ENCODE peak calls at places on chromosomes 3 and 15, in seven cellular contexts. One of them, this sample, is unnamed.

GRCh38 chr15:33296050-33296449 is 14.7 kb upstream of the RYR3 start:
- DNase-seq in CD4-positive, alpha-beta memory T cell: no peak
- DNase-seq in cardiac muscle cell: no peak
- DNase-seq in tibial nerve: no peak
- DNase-seq in body of pancreas: no peak
- DNase-seq in CD8-positive, alpha-beta memory T cell: no peak
- DNase-seq in breast epithelium: no peak
- DNase-seq in this sample: no peak

GRCh38 chr3:146638718-146639117 is 33.6 kb upstream of the PLSCR5 start:
- DNase-seq in cardiac muscle cell: no peak
- DNase-seq in CD8-positive, alpha-beta memory T cell: no peak
- DNase-seq in CD4-positive, alpha-beta memory T cell: no peak
- DNase-seq in body of pancreas: no peak
- DNase-seq in tibial nerve: no peak
- DNase-seq in breast epithelium: no peak
- DNase-seq in this sample: no peak

GRCh38 chr3:152669560-152669959 is 165.4 kb upstream of the P2RY1 start:
- DNase-seq in tibial nerve: no peak
- DNase-seq in cardiac muscle cell: no peak
- DNase-seq in CD4-positive, alpha-beta memory T cell: no peak
- DNase-seq in body of pancreas: no peak
- DNase-seq in CD8-positive, alpha-beta memory T cell: no peak
- DNase-seq in breast epithelium: no peak
- DNase-seq in this sample: no peak

GRCh38 chr3:108153451-108153981 is 62.7 kb upstream of the CD47 start:
- DNase-seq in breast epithelium: no peak
- DNase-seq in CD8-positive, alpha-beta memory T cell: peak; percentile 53
- DNase-seq in body of pancreas: peak; percentile 63
- DNase-seq in CD4-positive, alpha-beta memory T cell: peak; percentile 43
- DNase-seq in tibial nerve: no peak
- DNase-seq in cardiac muscle cell: peak; percentile 81
- DNase-seq in this sample: peak; percentile 53

GRCh38 chr3:67459131-67459530 is 195.3 kb downstream of the SUCLG2 start:
- DNase-seq in body of pancreas: no peak
- DNase-seq in tibial nerve: no peak
- DNase-seq in CD4-positive, alpha-beta memory T cell: no peak
- DNase-seq in cardiac muscle cell: peak; percentile 3
- DNase-seq in breast epithelium: no peak
- DNase-seq in CD8-positive, alpha-beta memory T cell: no peak
- DNase-seq in this sample: no peak

GRCh38 chr15:94070341-94071275 is 160.8 kb upstream of the MCTP2 start:
- DNase-seq in CD8-positive, alpha-beta memory T cell: no peak
- DNase-seq in cardiac muscle cell: no peak
- DNase-seq in tibial nerve: no peak
- DNase-seq in CD4-positive, alpha-beta memory T cell: no peak
- DNase-seq in body of pancreas: no peak
- DNase-seq in breast epithelium: no peak
- DNase-seq in this sample: no peak

GRCh38 chr15:99993681-99994131 is 260.5 kb upstream of the LYSMD4 start:
- DNase-seq in breast epithelium: peak; percentile 37
- DNase-seq in CD4-positive, alpha-beta memory T cell: no peak
- DNase-seq in body of pancreas: no peak
- DNase-seq in tibial nerve: no peak
- DNase-seq in CD8-positive, alpha-beta memory T cell: no peak
- DNase-seq in cardiac muscle cell: no peak
- DNase-seq in this sample: no peak

GRCh38 chr15:99104788-99105515 is at the start of gene SYNM:
- DNase-seq in cardiac muscle cell: peak; percentile 80
- DNase-seq in CD4-positive, alpha-beta memory T cell: peak; percentile 13
- DNase-seq in body of pancreas: peak; percentile 69
- DNase-seq in breast epithelium: peak; percentile 81
- DNase-seq in CD8-positive, alpha-beta memory T cell: no peak
- DNase-seq in tibial nerve: peak; percentile 50
- DNase-seq in this sample: no peak

GRCh38 chr3:155179425-155179814 is 99.3 kb downstream of the MME start:
- DNase-seq in CD8-positive, alpha-beta memory T cell: no peak
- DNase-seq in tibial nerve: no peak
- DNase-seq in body of pancreas: no peak
- DNase-seq in CD4-positive, alpha-beta memory T cell: no peak
- DNase-seq in breast epithelium: no peak
- DNase-seq in cardiac muscle cell: no peak
- DNase-seq in this sample: no peak

GRCh38 chr15:69133862-69134519 is 26.4 kb upstream of the GLCE start:
- DNase-seq in body of pancreas: no peak
- DNase-seq in cardiac muscle cell: no peak
- DNase-seq in tibial nerve: no peak
- DNase-seq in breast epithelium: no peak
- DNase-seq in CD4-positive, alpha-beta memory T cell: no peak
- DNase-seq in CD8-positive, alpha-beta memory T cell: no peak
- DNase-seq in this sample: no peak

GRCh38 chr3:143712522-143712921 is 135.7 kb downstream of the SLC9A9 start:
- DNase-seq in cardiac muscle cell: no peak
- DNase-seq in tibial nerve: no peak
- DNase-seq in CD4-positive, alpha-beta memory T cell: no peak
- DNase-seq in body of pancreas: no peak
- DNase-seq in CD8-positive, alpha-beta memory T cell: no peak
- DNase-seq in breast epithelium: no peak
- DNase-seq in this sample: no peak

GRCh38 chr15:73273181-73274002 is 95.4 kb downstream of the HCN4 start:
- DNase-seq in breast epithelium: no peak
- DNase-seq in tibial nerve: peak; percentile 71
- DNase-seq in CD4-positive, alpha-beta memory T cell: peak; percentile 37
- DNase-seq in CD8-positive, alpha-beta memory T cell: peak; percentile 56
- DNase-seq in body of pancreas: peak; percentile 42
- DNase-seq in cardiac muscle cell: peak; percentile 81
- DNase-seq in this sample: peak; percentile 20

GRCh38 chr15:67002379-67002778 is 63.0 kb upstream of the SMAD3 start:
- DNase-seq in body of pancreas: no peak
- DNase-seq in breast epithelium: no peak
- DNase-seq in tibial nerve: no peak
- DNase-seq in cardiac muscle cell: no peak
- DNase-seq in CD4-positive, alpha-beta memory T cell: no peak
- DNase-seq in CD8-positive, alpha-beta memory T cell: no peak
- DNase-seq in this sample: no peak

GRCh38 chr3:140243536-140243935 is 308.6 kb downstream of the CLSTN2 start:
- DNase-seq in cardiac muscle cell: no peak
- DNase-seq in CD4-positive, alpha-beta memory T cell: no peak
- DNase-seq in CD8-positive, alpha-beta memory T cell: no peak
- DNase-seq in breast epithelium: no peak
- DNase-seq in body of pancreas: no peak
- DNase-seq in tibial nerve: no peak
- DNase-seq in this sample: no peak

GRCh38 chr15:90049666-90050604 is 48.8 kb downstream of the ZNF710 start:
- DNase-seq in tibial nerve: no peak
- DNase-seq in CD8-positive, alpha-beta memory T cell: peak; percentile 27
- DNase-seq in breast epithelium: no peak
- DNase-seq in CD4-positive, alpha-beta memory T cell: no peak
- DNase-seq in body of pancreas: no peak
- DNase-seq in cardiac muscle cell: no peak
- DNase-seq in this sample: no peak

GRCh38 chr3:126155819-126156218 is 24.6 kb downstream of the ALDH1L1 start:
- DNase-seq in CD8-positive, alpha-beta memory T cell: no peak
- DNase-seq in body of pancreas: no peak
- DNase-seq in tibial nerve: no peak
- DNase-seq in cardiac muscle cell: no peak
- DNase-seq in breast epithelium: no peak
- DNase-seq in CD4-positive, alpha-beta memory T cell: no peak
- DNase-seq in this sample: no peak

GRCh38 chr3:115245899-115246298 is 98.8 kb upstream of the ZBTB20 start:
- DNase-seq in breast epithelium: no peak
- DNase-seq in CD8-positive, alpha-beta memory T cell: no peak
- DNase-seq in tibial nerve: no peak
- DNase-seq in cardiac muscle cell: peak; percentile 53
- DNase-seq in CD4-positive, alpha-beta memory T cell: no peak
- DNase-seq in body of pancreas: no peak
- DNase-seq in this sample: no peak

DNA sequence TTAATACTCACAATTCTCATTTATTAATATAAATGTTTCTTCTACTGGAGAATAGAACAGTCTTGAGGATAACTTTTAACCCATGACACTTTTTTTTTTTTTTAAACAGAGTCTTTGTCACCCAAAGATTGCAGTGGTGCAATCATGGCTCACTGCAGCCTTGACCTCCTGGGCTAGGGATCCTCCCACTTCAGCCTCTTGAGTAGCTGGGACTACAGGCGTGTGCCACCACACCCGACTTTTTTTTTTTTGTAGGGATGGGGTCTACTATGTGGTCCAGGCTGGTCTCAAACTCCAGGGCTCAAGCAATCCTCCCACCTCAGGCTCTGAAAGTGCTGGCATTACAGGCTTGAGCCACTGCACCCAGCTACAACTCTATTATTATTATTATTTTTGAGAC is 34.5 kb downstream of the PIK3CB start:
- DNase-seq in body of pancreas: no peak
- DNase-seq in breast epithelium: no peak
- DNase-seq in cardiac muscle cell: no peak
- DNase-seq in CD4-positive, alpha-beta memory T cell: no peak
- DNase-seq in CD8-positive, alpha-beta memory T cell: no peak
- DNase-seq in tibial nerve: no peak
- DNase-seq in this sample: no peak
- H3K27ac ChIP-seq in body of pancreas: no peak overlapping the region
- H3K27ac ChIP-seq in breast epithelium: no peak overlapping the region
- H3K27ac ChIP-seq in cardiac muscle cell: no peak overlapping the region
- H3K27ac ChIP-seq in CD4-positive, alpha-beta memory T cell: no peak overlapping the region
- H3K27ac ChIP-seq in CD8-positive, alpha-beta memory T cell: no peak overlapping the region
- H3K27ac ChIP-seq in tibial nerve: no peak overlapping the region
- H3K27ac ChIP-seq in this sample: no peak overlapping the region

DNA sequence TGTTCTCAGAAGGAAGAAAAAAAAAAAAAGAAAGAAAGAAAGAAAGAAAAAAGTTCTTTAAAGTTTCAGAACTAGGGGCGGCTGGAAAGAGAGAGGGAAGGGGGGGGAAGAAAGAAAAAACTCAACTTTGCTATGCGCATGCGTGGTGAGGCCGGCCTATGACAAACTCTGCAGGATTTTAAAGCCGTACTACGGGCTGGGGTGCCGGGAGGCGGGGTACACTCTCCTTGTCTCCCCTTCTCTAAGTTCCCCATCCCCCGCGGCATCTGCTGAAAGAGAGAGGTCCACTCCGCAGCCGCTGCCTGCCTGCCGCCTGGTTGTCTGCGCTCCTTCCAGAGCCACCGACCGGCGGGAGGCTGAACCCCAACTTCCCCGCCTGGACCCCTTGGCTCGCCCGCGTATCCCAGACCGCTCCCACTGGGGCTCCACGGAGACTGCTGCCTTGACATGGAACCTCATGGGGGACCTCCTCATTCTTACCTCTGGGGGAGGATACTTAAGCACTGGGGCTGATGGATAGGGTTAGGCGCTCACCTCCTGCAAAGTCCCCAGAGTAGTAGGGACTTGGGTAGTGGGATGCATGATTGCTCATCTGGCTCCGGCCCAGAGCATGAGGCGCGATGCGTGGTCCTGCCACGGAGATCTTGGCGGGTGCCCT is 1.4 kb upstream of the WNT5A start:
- DNase-seq in body of pancreas: peak; percentile 71
- DNase-seq in CD8-positive, alpha-beta memory T cell: no peak
- DNase-seq in CD4-positive, alpha-beta memory T cell: no peak
- DNase-seq in cardiac muscle cell: peak; percentile 81
- DNase-seq in tibial nerve: no peak
- DNase-seq in breast epithelium: no peak
- DNase-seq in this sample: no peak
- H3K4me3 ChIP-seq in body of pancreas: no peak overlapping the region
- H3K4me3 ChIP-seq in CD8-positive, alpha-beta memory T cell: no peak overlapping the region
- H3K4me3 ChIP-seq in CD4-positive, alpha-beta memory T cell: no peak overlapping the region
- H3K4me3 ChIP-seq in cardiac muscle cell: peak overlapping the region; percentile 70
- H3K4me3 ChIP-seq in tibial nerve: peak overlapping the region; percentile 53
- H3K4me3 ChIP-seq in breast epithelium: peak overlapping the region; percentile 81
- H3K4me3 ChIP-seq in this sample: peak overlapping the region; percentile 87

DNA sequence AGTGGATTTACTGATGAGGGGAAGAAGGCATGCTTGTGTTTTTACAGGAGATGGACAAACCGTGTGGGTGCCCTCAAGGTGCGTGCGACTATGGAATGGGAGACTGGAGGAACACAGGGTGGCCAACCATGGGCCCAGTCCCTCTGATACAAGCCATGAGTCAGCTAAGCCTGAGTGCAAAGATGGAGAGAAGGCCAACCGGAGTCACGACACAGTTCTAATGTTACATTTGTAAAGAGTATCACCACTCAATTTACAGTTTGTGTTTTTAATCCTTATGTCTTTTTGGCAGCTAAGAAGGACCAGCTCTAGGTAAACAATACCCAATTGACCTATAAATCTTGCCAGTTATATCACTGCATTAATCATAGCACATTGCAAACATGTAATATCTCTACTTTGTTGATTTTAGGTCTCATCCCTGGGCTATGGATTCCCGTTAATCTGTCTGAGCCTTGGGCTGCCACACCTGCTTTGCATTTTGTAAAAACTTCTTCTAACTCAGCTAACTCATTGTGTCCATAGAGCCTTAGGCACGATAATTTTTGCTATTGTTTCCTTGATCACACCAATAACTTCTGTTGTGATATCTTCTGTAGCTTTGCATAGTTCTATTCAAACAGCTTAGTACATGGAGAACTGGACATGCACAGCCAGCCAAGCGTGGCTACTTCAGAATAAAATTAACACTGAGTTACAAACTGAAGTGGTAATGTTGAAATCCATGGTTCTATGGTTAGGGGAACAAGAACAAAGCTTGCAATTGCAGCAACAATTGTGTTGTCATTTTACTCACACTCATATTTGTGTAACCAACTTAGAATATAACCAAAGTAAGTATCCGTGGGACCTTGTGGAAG is 50.2 kb downstream of the LSM3 start:
- DNase-seq in CD4-positive, alpha-beta memory T cell: no peak
- DNase-seq in breast epithelium: no peak
- DNase-seq in CD8-positive, alpha-beta memory T cell: no peak
- DNase-seq in tibial nerve: no peak
- DNase-seq in cardiac muscle cell: no peak
- DNase-seq in body of pancreas: no peak
- DNase-seq in this sample: no peak
- H3K27ac ChIP-seq in CD4-positive, alpha-beta memory T cell: no peak overlapping the region
- H3K27ac ChIP-seq in breast epithelium: peak overlapping the region; percentile 34
- H3K27ac ChIP-seq in CD8-positive, alpha-beta memory T cell: no peak overlapping the region
- H3K27ac ChIP-seq in tibial nerve: no peak overlapping the region
- H3K27ac ChIP-seq in cardiac muscle cell: no peak overlapping the region
- H3K27ac ChIP-seq in body of pancreas: no peak overlapping the region
- H3K27ac ChIP-seq in this sample: no peak overlapping the region

GRCh38 chr3:11641683-11642407 is 1.9 kb downstream of the VGLL4 start:
- DNase-seq in CD8-positive, alpha-beta memory T cell: no peak
- DNase-seq in cardiac muscle cell: peak; percentile 70
- DNase-seq in tibial nerve: no peak
- DNase-seq in CD4-positive, alpha-beta memory T cell: peak; percentile 42
- DNase-seq in breast epithelium: no peak
- DNase-seq in body of pancreas: no peak
- DNase-seq in this sample: no peak

GRCh38 chr3:11638669-11639402 is 4.9 kb downstream of the VGLL4 start:
- DNase-seq in CD8-positive, alpha-beta memory T cell: no peak
- DNase-seq in tibial nerve: no peak
- DNase-seq in CD4-positive, alpha-beta memory T cell: no peak
- DNase-seq in breast epithelium: no peak
- DNase-seq in body of pancreas: no peak
- DNase-seq in cardiac muscle cell: no peak
- DNase-seq in this sample: no peak

GRCh38 chr3:11641316-11641682 is 2.4 kb downstream of the VGLL4 start:
- DNase-seq in CD8-positive, alpha-beta memory T cell: no peak
- DNase-seq in body of pancreas: no peak
- DNase-seq in breast epithelium: no peak
- DNase-seq in tibial nerve: no peak
- DNase-seq in cardiac muscle cell: peak; percentile 37
- DNase-seq in CD4-positive, alpha-beta memory T cell: no peak
- DNase-seq in this sample: no peak

GRCh38 chr3:11637901-11638668 is 5.6 kb downstream of the VGLL4 start:
- DNase-seq in cardiac muscle cell: peak; percentile 52
- DNase-seq in CD8-positive, alpha-beta memory T cell: no peak
- DNase-seq in breast epithelium: no peak
- DNase-seq in CD4-positive, alpha-beta memory T cell: no peak
- DNase-seq in body of pancreas: no peak
- DNase-seq in tibial nerve: no peak
- DNase-seq in this sample: no peak

GRCh38 chr3:11640009-11640673 is 3.6 kb downstream of the VGLL4 start:
- DNase-seq in CD8-positive, alpha-beta memory T cell: no peak
- DNase-seq in tibial nerve: no peak
- DNase-seq in breast epithelium: no peak
- DNase-seq in cardiac muscle cell: no peak
- DNase-seq in body of pancreas: no peak
- DNase-seq in CD4-positive, alpha-beta memory T cell: no peak
- DNase-seq in this sample: no peak
- H3K4me3 ChIP-seq in CD8-positive, alpha-beta memory T cell: no peak overlapping the region
- H3K4me3 ChIP-seq in tibial nerve: no peak overlapping the region
- H3K4me3 ChIP-seq in breast epithelium: peak overlapping the region; percentile 68
- H3K4me3 ChIP-seq in cardiac muscle cell: no peak overlapping the region
- H3K4me3 ChIP-seq in body of pancreas: no peak overlapping the region
- H3K4me3 ChIP-seq in CD4-positive, alpha-beta memory T cell: no peak overlapping the region
- H3K4me3 ChIP-seq in this sample: no peak overlapping the region